ENCODE peak calls at places on chromosomes 5 and 9, in seven cellular contexts. Q is PC-9, I is heart right ventricle, M is NB4, L is A549, P is IMR-90, E is fibroblast of pulmonary artery. C is an unnamed sample.

GRCh38 chr5:1244976-1245375 is 19.8 kb downstream of the SLC6A18 start:
- DNase-seq in M (peak; percentile 39), P (no peak), I (no peak), Q (no peak), L (peak; percentile 43), E (no peak), C (no peak)

GRCh38 chr9:128899566-128900322 is 17.8 kb downstream of the LRRC8A start:
- DNase-seq in E (no peak), Q (no peak), L (no peak), I (no peak), P (no peak), M (peak; percentile 93), C (no peak)

GRCh38 chr5:79526493-79526892 is 12.6 kb upstream of the HOMER1 start:
- DNase-seq in I (no peak), Q (no peak), L (no peak), M (no peak), P (no peak), E (no peak), C (no peak)

GRCh38 chr9:74284596-74284995 is 212.5 kb upstream of the RORB start:
- DNase-seq in Q (no peak), P (no peak), I (no peak), L (no peak), M (no peak), E (no peak), C (peak; percentile 4)

GRCh38 chr9:114027901-114028465 is 50.1 kb downstream of the AMBP start:
- DNase-seq in P (no peak), I (no peak), Q (no peak), E (no peak), M (no peak), L (no peak), C (no peak)

GRCh38 chr5:119583684-119584083 is 45.7 kb upstream of the FAM170A start:
- DNase-seq in I (no peak), L (no peak), P (no peak), M (no peak), E (peak; percentile 2), Q (no peak), C (no peak)

GRCh38 chr5:177455661-177456590 is 9.3 kb downstream of the PRR7 start:
- DNase-seq in L (peak; percentile 96), E (peak; percentile 90), I (peak; percentile 93), Q (peak; percentile 76), M (peak; percentile 93), P (peak; percentile 82), C (peak; percentile 79)

GRCh38 chr5:71891856-71892255 is 172.8 kb downstream of the CARTPT start:
- DNase-seq in Q (peak; percentile 57), I (peak; percentile 44), M (no peak), L (no peak), E (peak; percentile 68), P (peak; percentile 22), C (no peak)

GRCh38 chr5:51652980-51653379 is 269.7 kb downstream of the ISL1 start:
- DNase-seq in L (no peak), I (no peak), P (no peak), E (no peak), Q (no peak), M (no peak), C (no peak)

GRCh38 chr5:9898319-9898718 is 268.2 kb upstream of the TAS2R1 start:
- DNase-seq in E (peak; percentile 72), M (peak; percentile 36), L (peak; percentile 8), Q (no peak), I (no peak), P (peak; percentile 49), C (no peak)
- TF ChIP-seq CTCF in E (peak; percentile 81), M (peak; percentile 46), L (peak; percentile 36), Q (peak; percentile 76), I (no peak), P (peak; percentile 53), C (peak; percentile 53)

GRCh38 chr5:132417010-132417439 is 47.5 kb downstream of the SLC22A5 start:
- DNase-seq in P (no peak), I (peak; percentile 57), E (no peak), M (peak; percentile 29), L (no peak), Q (peak; percentile 82), C (no peak)

GRCh38 chr5:132413567-132413966 is 44.1 kb downstream of the SLC22A5 start:
- DNase-seq in I (no peak), M (no peak), L (no peak), Q (no peak), E (no peak), P (no peak), C (no peak)

GRCh38 chr5:132417461-132417860 is 48.0 kb downstream of the SLC22A5 start:
- DNase-seq in L (no peak), M (no peak), I (no peak), Q (no peak), E (no peak), P (no peak), C (no peak)

GRCh38 chr5:132416306-132417009 is 46.9 kb downstream of the SLC22A5 start:
- DNase-seq in L (no peak), E (no peak), I (no peak), M (no peak), Q (no peak), P (no peak), C (no peak)

DNA sequence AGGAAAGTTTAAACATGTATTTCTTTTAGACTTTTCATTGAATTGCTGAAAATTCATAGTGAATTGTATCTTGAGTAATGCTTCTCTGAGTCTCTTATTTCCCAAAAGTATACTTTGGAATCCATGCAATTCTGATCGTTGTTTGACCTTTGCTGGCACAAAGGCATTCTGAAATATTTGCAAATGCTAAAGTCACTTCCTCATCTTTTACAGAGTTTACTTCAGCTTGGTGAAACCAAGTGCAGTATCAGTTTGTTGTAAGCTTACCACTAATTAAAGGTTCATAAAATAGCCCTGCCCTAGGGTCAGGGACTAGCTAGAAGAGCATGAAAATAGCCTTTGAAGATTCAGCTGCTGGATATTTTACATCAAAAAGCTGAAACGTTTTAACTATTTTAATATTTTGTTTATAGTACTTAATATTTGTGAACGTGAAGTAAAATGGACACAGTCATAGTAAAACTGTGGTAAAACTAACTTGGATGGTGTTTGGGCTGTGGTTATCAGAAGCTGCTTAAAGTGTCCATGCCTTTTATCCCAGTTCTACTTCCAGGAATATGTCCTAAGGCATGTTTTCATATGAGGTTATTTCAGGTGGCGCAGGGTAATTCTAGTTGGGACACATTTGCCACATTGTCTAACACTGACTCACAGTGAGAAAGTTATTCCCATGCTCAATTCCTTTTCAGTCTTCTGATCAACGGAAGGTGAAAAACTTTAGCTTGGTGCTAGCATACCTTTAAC is 45.3 kb downstream of the SLC22A5 start:
- DNase-seq in E (peak; percentile 46), I (no peak), M (peak; percentile 57), L (peak; percentile 60), P (no peak), Q (peak; percentile 97), C (peak; percentile 65)
- H3K4me3 ChIP-seq in E (no peak overlapping the region), I (peak overlapping the region; percentile 30), M (no peak overlapping the region), L (no peak overlapping the region), P (no peak overlapping the region), Q (peak overlapping the region; percentile 27), C (no peak overlapping the region)

GRCh38 chr5:77073667-77074066 is 13.4 kb downstream of the ZBED3 start:
- DNase-seq in Q (no peak), P (peak; percentile 82), E (peak; percentile 18), L (no peak), I (no peak), M (no peak), C (no peak)

GRCh38 chr5:77080905-77081304 is 6.2 kb downstream of the ZBED3 start:
- DNase-seq in I (no peak), E (no peak), Q (no peak), P (no peak), M (no peak), L (no peak), C (no peak)

GRCh38 chr5:77074745-77075144 is 12.3 kb downstream of the ZBED3 start:
- DNase-seq in L (no peak), P (no peak), E (no peak), Q (no peak), I (no peak), M (no peak), C (no peak)

GRCh38 chr5:77076961-77077820 is 9.9 kb downstream of the ZBED3 start:
- DNase-seq in L (peak; percentile 75), I (peak; percentile 80), M (peak; percentile 81), Q (no peak), P (peak; percentile 58), E (peak; percentile 63), C (no peak)

GRCh38 chr5:77077821-77078176 is 9.3 kb downstream of the ZBED3 start:
- DNase-seq in L (no peak), Q (no peak), I (no peak), E (no peak), P (no peak), M (no peak), C (no peak)
- TF ChIP-seq CTCF in L (no peak), Q (no peak), I (no peak), E (no peak), P (no peak), M (no peak), C (no peak)

DNA sequence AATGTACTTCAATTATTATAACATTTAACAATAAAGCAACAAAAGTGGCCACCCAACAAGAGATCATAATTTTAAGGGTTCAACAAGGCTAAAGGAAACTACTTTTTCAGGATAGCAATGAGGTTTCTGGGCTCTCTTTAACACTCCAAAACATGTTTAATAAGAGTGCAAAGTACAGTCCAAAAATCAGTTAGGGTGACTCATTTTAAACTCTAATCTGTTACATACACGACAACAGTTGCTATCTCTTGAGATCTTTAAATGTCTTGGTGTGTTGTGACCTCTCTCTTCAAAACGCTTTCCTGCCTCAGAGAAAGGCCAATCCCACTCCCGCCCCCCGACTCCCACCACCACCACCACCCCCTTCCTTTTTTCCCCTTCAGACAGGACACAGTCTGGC is 11.5 kb downstream of the NFIB start:
- DNase-seq in P (no peak), E (no peak), I (no peak), M (no peak), Q (no peak), L (no peak), C (no peak)
- H3K4me3 ChIP-seq in P (no peak overlapping the region), E (no peak overlapping the region), I (no peak overlapping the region), M (no peak overlapping the region), Q (no peak overlapping the region), L (no peak overlapping the region), C (no peak overlapping the region)

GRCh38 chr5:9516591-9516990 is 29.3 kb downstream of the SEMA5A start:
- DNase-seq in L (no peak), M (peak; percentile 4), I (no peak), E (no peak), P (no peak), Q (no peak), C (no peak)
- TF ChIP-seq CTCF in L (no peak), M (no peak), I (no peak), E (no peak), P (no peak), Q (no peak), C (no peak)

GRCh38 chr5:55991768-55992486 is 2.8 kb downstream of the IL6ST start:
- DNase-seq in M (peak; percentile 38), I (no peak), E (peak; percentile 36), Q (no peak), P (no peak), L (no peak), C (no peak)
- H3K4me3 ChIP-seq in M (no peak overlapping the region), I (peak overlapping the region; percentile 72), E (peak overlapping the region; percentile 94), Q (peak overlapping the region; percentile 87), P (peak overlapping the region; percentile 89), L (peak overlapping the region; percentile 80), C (peak overlapping the region; percentile 88)

GRCh38 chr5:117455236-117456233 is 880.9 kb upstream of the SEMA6A start:
- DNase-seq in L (no peak), Q (no peak), E (no peak), M (peak; percentile 19), I (no peak), P (no peak), C (no peak)
- TF ChIP-seq CTCF in L (no peak), Q (peak; percentile 62), E (peak; percentile 20), M (peak; percentile 40), I (no peak), P (no peak), C (peak; percentile 31)

C was measured in astrocyte of the cerebellum.